ENCODE peak calls at places on chromosomes 1 and 21, in five cellular contexts. I, Y, E, B and P are unnamed samples.
A peak's percentile ranks its signal among the peaks of the same experiment; 100 is the strongest.

GRCh38 chr1:18419845-18420184 is 60.9 kb upstream of the KLHDC7A start:
- DNase-seq in B (no peak), E (no peak), I (no peak), Y (no peak), P (no peak)

GRCh38 chr21:37273440-37273839 is 6.3 kb upstream of the VPS26C start:
- DNase-seq in Y (no peak), B (peak; percentile 50), I (no peak), E (no peak), P (no peak)

GRCh38 chr1:64136296-64136695 is 67.1 kb upstream of the UBE2U start:
- DNase-seq in Y (no peak), B (no peak), I (no peak), E (no peak), P (no peak)

GRCh38 chr1:23661887-23662286 is 29.7 kb upstream of the RPL11 start:
- DNase-seq in Y (no peak), B (no peak), E (no peak), I (no peak), P (no peak)

GRCh38 chr1:235767795-235768194 is 98.9 kb downstream of the LYST start:
- DNase-seq in I (no peak), Y (peak; percentile 24), E (no peak), B (no peak), P (no peak)

GRCh38 chr1:186708578-186709203 is 28.5 kb upstream of the PTGS2 start:
- DNase-seq in E (no peak), I (no peak), Y (no peak), B (no peak), P (no peak)

GRCh38 chr1:234608720-234609527 is 1.1 kb downstream of the IRF2BP2 start:
- DNase-seq in B (peak; percentile 57), I (peak; percentile 73), Y (peak; percentile 74), E (no peak), P (no peak)

GRCh38 chr1:192589813-192590212 is 14.2 kb downstream of the RGS1 start:
- DNase-seq in E (no peak), I (no peak), B (no peak), Y (no peak), P (no peak)

GRCh38 chr21:22319435-22319834 is 1321.2 kb downstream of the NCAM2 start:
- DNase-seq in E (no peak), I (no peak), B (no peak), Y (no peak), P (no peak)

GRCh38 chr1:82625562-82625961 is 824.8 kb downstream of the ADGRL2 start:
- DNase-seq in B (peak; percentile 1), E (no peak), I (no peak), Y (peak; percentile 2), P (no peak)

GRCh38 chr1:66999640-67000400 is 54.1 kb downstream of the SLC35D1 start:
- DNase-seq in B (no peak), I (no peak), Y (no peak), E (no peak), P (no peak)

GRCh38 chr1:11918779-11919519 is 7.3 kb downstream of the KIAA2013 start:
- DNase-seq in B (no peak), E (no peak), I (no peak), Y (no peak), P (peak; percentile 76)

GRCh38 chr1:6105218-6105679 is 59.6 kb downstream of the KCNAB2 start:
- DNase-seq in I (no peak), B (no peak), Y (peak; percentile 16), E (no peak), P (peak; percentile 57)

GRCh38 chr1:51842255-51842654 is 36.3 kb downstream of the NRDC start:
- DNase-seq in E (no peak), B (no peak), I (no peak), Y (no peak), P (no peak)

GRCh38 chr1:224213438-224214119 is 30.5 kb downstream of the DEGS1 start:
- DNase-seq in I (peak; percentile 81), B (peak; percentile 82), Y (no peak), E (no peak), P (no peak)

GRCh38 chr1:99122039-99122438 is 117.4 kb upstream of the PLPPR5 start:
- DNase-seq in Y (no peak), E (no peak), B (no peak), I (no peak), P (no peak)

GRCh38 chr1:98044766-98045165 is 123.9 kb upstream of the DPYD start:
- DNase-seq in E (no peak), I (peak; percentile 51), B (peak; percentile 22), Y (no peak), P (no peak)

GRCh38 chr21:37060296-37060695 is 12.6 kb downstream of the PIGP start:
- DNase-seq in Y (peak; percentile 26), B (peak; percentile 80), E (no peak), I (peak; percentile 84), P (no peak)

GRCh38 chr1:35477870-35478269 is 79.3 kb downstream of the KIAA0319L start:
- DNase-seq in Y (no peak), E (no peak), B (no peak), I (no peak), P (no peak)

GRCh38 chr1:166971252-166971651 is 4.1 kb downstream of the ILDR2 start:
- DNase-seq in Y (no peak), E (peak; percentile 64), I (no peak), B (no peak), P (no peak)

GRCh38 chr1:117825414-117825813 is 104.0 kb downstream of the GDAP2 start:
- DNase-seq in E (no peak), B (no peak), I (no peak), Y (no peak), P (no peak)

GRCh38 chr1:94258873-94259331 is 21.5 kb upstream of the ARHGAP29 start:
- DNase-seq in I (no peak), E (no peak), Y (no peak), B (no peak), P (no peak)

GRCh38 chr1:88773540-88774150 is 89.6 kb downstream of the PKN2 start:
- DNase-seq in B (peak; percentile 31), I (no peak), E (no peak), Y (no peak), P (no peak)

GRCh38 chr1:70902211-70902610 is 145.4 kb downstream of the PTGER3 start:
- DNase-seq in E (no peak), B (no peak), Y (no peak), I (no peak), P (no peak)

GRCh38 chr1:89831462-89832113 is 10.8 kb downstream of the LRRC8D start:
- DNase-seq in I (no peak), E (no peak), B (peak; percentile 35), Y (no peak), P (peak; percentile 29)

GRCh38 chr1:209505044-209505443 is 78.5 kb upstream of the CAMK1G start:
- DNase-seq in I (no peak), E (peak; percentile 64), Y (no peak), B (no peak), P (no peak)

GRCh38 chr1:68207129-68207689 is 25.1 kb downstream of the WLS start:
- DNase-seq in B (no peak), I (no peak), Y (no peak), E (no peak), P (no peak)

GRCh38 chr1:68204965-68205630 is 27.2 kb downstream of the WLS start:
- DNase-seq in Y (no peak), I (no peak), E (no peak), B (no peak), P (no peak)

GRCh38 chr1:68202239-68202832 is 30.0 kb downstream of the WLS start:
- DNase-seq in E (no peak), B (no peak), I (no peak), Y (no peak), P (no peak)

GRCh38 chr1:68210027-68210426 is 22.3 kb downstream of the WLS start:
- DNase-seq in Y (no peak), I (no peak), B (no peak), E (no peak), P (no peak)

DNA sequence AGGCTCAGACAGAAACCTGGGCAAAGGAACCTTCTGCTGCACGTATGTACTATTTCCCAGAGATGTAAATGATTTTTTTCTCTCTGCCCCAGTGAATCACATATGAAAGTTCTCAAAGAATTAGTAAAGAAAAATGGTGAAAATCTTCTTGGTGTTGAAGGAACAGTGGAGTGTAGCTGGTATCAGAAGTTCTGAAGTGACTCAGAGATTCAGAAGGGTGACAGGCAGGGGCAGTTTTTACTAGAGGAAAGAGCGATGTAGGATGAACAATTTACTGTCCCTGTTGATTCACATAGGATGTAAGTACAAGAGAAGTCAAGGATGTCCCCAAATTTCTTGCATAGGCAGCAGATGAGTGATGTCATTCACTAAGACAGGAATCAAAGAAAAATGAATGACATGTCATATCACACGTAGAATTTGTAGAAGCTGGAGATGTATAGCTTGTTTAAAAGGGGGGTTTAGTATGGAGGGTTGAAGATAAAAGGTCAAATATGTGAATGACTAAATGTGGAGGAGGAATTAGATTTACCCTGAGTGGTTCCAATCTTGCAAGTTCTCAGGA is 26.4 kb downstream of the WLS start:
- DNase-seq in B (no peak), I (no peak), E (no peak), Y (no peak), P (no peak)
- H3K27ac ChIP-seq in B (no peak overlapping the region), I (no peak overlapping the region), E (peak overlapping the region; percentile 22), Y (no peak overlapping the region), P (no peak overlapping the region)

DNA sequence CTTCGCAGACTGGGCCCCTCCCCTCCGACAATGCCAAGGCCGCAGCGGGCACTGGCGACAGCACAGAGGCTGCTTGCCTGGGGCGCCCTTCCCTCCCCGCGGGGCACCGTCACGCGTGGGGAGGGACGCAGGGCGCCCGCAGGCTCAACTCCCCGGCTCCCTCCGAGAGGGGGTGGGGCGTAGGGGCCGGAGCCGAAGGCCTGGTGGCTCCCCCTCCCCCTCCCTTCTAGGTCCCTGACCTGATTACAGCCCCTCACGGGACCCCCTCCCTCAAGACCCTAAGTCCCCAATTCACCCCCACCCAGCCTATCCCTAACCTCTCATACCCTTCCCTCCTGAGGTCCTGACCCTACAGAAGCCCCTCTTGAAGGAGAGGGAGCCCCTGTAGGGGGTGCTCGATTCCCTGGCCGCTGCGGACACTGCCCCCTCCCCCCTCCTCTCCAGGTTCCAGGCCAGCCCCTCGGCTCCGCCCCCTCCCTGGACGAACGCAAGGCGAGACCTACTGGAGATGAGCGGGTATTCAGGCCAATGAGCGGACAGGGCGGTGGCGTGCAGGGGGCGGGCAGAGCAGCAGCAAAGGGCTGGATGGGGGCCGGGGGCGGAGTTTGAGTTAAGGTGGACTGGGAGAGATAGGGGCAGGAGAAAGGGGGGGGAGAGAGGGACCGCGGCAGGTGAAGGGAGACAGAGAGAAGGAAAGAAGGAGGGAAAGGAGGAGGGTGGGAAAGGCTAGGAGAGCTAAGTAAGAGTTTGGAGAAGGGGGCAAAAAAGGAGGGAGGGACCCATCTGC is 721 bp upstream of the ZBTB7B start:
- DNase-seq in E (peak; percentile 100), B (peak; percentile 100), Y (peak; percentile 98), I (peak; percentile 100), P (peak; percentile 100)
- TF ChIP-seq CTCF in E (peak; percentile 40), B (peak; percentile 52), Y (peak; percentile 74), I (peak; percentile 56), P (peak; percentile 39)

DNA sequence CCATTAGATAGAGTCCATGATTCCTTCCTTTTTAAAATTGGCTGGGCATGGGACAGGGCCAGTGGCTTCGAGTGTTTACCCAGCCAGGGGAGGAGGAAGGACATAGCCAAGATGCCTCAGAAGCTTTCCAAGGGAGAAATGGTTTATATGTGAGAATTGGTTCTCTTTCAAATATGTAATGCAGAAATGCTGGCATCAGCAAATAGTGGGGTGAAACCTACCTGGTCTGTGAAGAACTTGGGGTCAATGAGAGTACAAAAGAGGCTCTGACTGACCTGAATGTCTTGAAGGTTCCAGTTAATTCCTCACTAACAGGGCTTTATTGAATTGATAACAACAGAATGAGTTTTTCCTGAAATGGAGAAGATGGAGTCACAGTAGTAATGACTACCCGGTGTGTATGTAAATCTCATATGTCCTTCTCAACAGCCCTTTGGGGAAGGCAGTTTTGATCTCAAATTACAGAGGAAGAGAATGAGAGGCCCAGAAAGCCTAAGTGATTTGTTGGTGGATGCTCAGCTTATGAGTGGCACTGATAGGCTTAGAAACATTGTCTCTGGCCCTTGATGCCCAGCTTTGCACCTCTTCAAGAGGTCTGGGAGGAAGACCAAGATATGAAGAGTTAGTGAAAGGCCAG is 2.6 kb downstream of the ATF3 start:
- DNase-seq in I (no peak), E (no peak), B (no peak), Y (no peak), P (no peak)
- H3K4me3 ChIP-seq in I (peak overlapping the region; percentile 96), E (no peak overlapping the region), B (peak overlapping the region; percentile 86), Y (no peak overlapping the region), P (peak overlapping the region; percentile 23)

GRCh38 chr1:39896909-39897685 is 4.6 kb downstream of the MYCL start:
- DNase-seq in E (no peak), I (peak; percentile 70), B (peak; percentile 54), Y (no peak), P (no peak)
- H3K27ac ChIP-seq in E (no peak overlapping the region), I (peak overlapping the region; percentile 98), B (peak overlapping the region; percentile 89), Y (no peak overlapping the region), P (no peak overlapping the region)